ENCODE peak calls at places on chromosomes 5 and 9, in four cellular contexts. One of them, this sample, is unnamed.

GRCh38 chr9:133237271-133237731 is 28.3 kb upstream of the OBP2B start:
- DNase-seq in astrocyte: no peak
- DNase-seq in breast epithelium: no peak
- DNase-seq in endothelial cell of umbilical vein: peak
- DNase-seq in this sample: no peak

GRCh38 chr5:16467363-16468219 is 2.0 kb upstream of the ZNF622 start:
- DNase-seq in astrocyte: peak
- DNase-seq in breast epithelium: no peak
- DNase-seq in endothelial cell of umbilical vein: peak
- DNase-seq in this sample: no peak

GRCh38 chr5:101679816-101680215 is 616.3 kb downstream of the SLCO4C1 start:
- DNase-seq in astrocyte: peak
- DNase-seq in breast epithelium: no peak
- DNase-seq in endothelial cell of umbilical vein: no peak
- DNase-seq in this sample: no peak

GRCh38 chr9:120402741-120403542 is 177.0 kb downstream of the CDK5RAP2 start:
- DNase-seq in astrocyte: peak
- DNase-seq in breast epithelium: no peak
- DNase-seq in endothelial cell of umbilical vein: no peak
- DNase-seq in this sample: no peak

GRCh38 chr5:169650701-169651331 is 13.7 kb downstream of the DOCK2 start:
- DNase-seq in astrocyte: peak
- DNase-seq in breast epithelium: no peak
- DNase-seq in endothelial cell of umbilical vein: peak
- DNase-seq in this sample: no peak

GRCh38 chr5:120604898-120605297 is 140.8 kb downstream of the PRR16 start:
- DNase-seq in astrocyte: peak
- DNase-seq in breast epithelium: no peak
- DNase-seq in endothelial cell of umbilical vein: no peak
- DNase-seq in this sample: no peak

GRCh38 chr5:59180515-59180914 is 597.6 kb downstream of the RAB3C start:
- DNase-seq in astrocyte: no peak
- DNase-seq in breast epithelium: no peak
- DNase-seq in endothelial cell of umbilical vein: no peak
- DNase-seq in this sample: no peak

GRCh38 chr5:155189981-155190380 is 176.4 kb downstream of the KIF4B start:
- DNase-seq in astrocyte: no peak
- DNase-seq in breast epithelium: peak
- DNase-seq in endothelial cell of umbilical vein: no peak
- DNase-seq in this sample: no peak

GRCh38 chr5:163293836-163294235 is 143.6 kb upstream of the CCNG1 start:
- DNase-seq in astrocyte: no peak
- DNase-seq in breast epithelium: no peak
- DNase-seq in endothelial cell of umbilical vein: no peak
- DNase-seq in this sample: no peak

GRCh38 chr5:154190652-154191304 is at the start of gene GALNT10:
- DNase-seq in astrocyte: no peak
- DNase-seq in breast epithelium: no peak
- DNase-seq in endothelial cell of umbilical vein: peak
- DNase-seq in this sample: no peak

GRCh38 chr9:95070549-95071021 is 246.9 kb downstream of the FANCC start:
- DNase-seq in astrocyte: no peak
- DNase-seq in breast epithelium: no peak
- DNase-seq in endothelial cell of umbilical vein: no peak
- DNase-seq in this sample: no peak

GRCh38 chr9:110750272-110750671 is 81.7 kb downstream of the MUSK start:
- DNase-seq in astrocyte: no peak
- DNase-seq in breast epithelium: no peak
- DNase-seq in endothelial cell of umbilical vein: no peak
- DNase-seq in this sample: no peak

GRCh38 chr9:94899464-94900221 is 173.1 kb downstream of the AOPEP start:
- DNase-seq in astrocyte: no peak
- DNase-seq in breast epithelium: no peak
- DNase-seq in endothelial cell of umbilical vein: no peak
- DNase-seq in this sample: no peak

GRCh38 chr5:2015116-2015848 is 132.6 kb upstream of the IRX4 start:
- DNase-seq in astrocyte: no peak
- DNase-seq in breast epithelium: no peak
- DNase-seq in endothelial cell of umbilical vein: no peak
- DNase-seq in this sample: no peak

GRCh38 chr5:541888-542692 is 17.8 kb upstream of the SLC9A3 start:
- DNase-seq in astrocyte: no peak
- DNase-seq in breast epithelium: no peak
- DNase-seq in endothelial cell of umbilical vein: no peak
- DNase-seq in this sample: no peak

GRCh38 chr9:13845460-13845859 is 468.5 kb downstream of the NFIB start:
- DNase-seq in astrocyte: peak
- DNase-seq in breast epithelium: no peak
- DNase-seq in endothelial cell of umbilical vein: peak
- DNase-seq in this sample: no peak

GRCh38 chr9:133850937-133851336 is 112.8 kb upstream of the SARDH start:
- DNase-seq in astrocyte: no peak
- DNase-seq in breast epithelium: no peak
- DNase-seq in endothelial cell of umbilical vein: no peak
- DNase-seq in this sample: no peak

GRCh38 chr9:25814023-25814422 is 135.8 kb upstream of the TUSC1 start:
- DNase-seq in astrocyte: no peak
- DNase-seq in breast epithelium: no peak
- DNase-seq in endothelial cell of umbilical vein: no peak
- DNase-seq in this sample: no peak

GRCh38 chr5:173727839-173728778 is 111.7 kb upstream of the BOD1 start:
- DNase-seq in astrocyte: no peak
- DNase-seq in breast epithelium: no peak
- DNase-seq in endothelial cell of umbilical vein: no peak
- DNase-seq in this sample: no peak

GRCh38 chr5:58294598-58295298 is 165.1 kb downstream of the PLK2 start:
- DNase-seq in astrocyte: peak
- DNase-seq in breast epithelium: no peak
- DNase-seq in endothelial cell of umbilical vein: peak
- DNase-seq in this sample: no peak

GRCh38 chr5:137888875-137889759 is at the start of gene PKD2L2:
- DNase-seq in astrocyte: peak
- DNase-seq in breast epithelium: peak
- DNase-seq in endothelial cell of umbilical vein: peak
- DNase-seq in this sample: peak

GRCh38 chr5:95870105-95870672 is 47.7 kb upstream of the GLRX start:
- DNase-seq in astrocyte: peak
- DNase-seq in breast epithelium: no peak
- DNase-seq in endothelial cell of umbilical vein: peak
- DNase-seq in this sample: no peak

GRCh38 chr9:90890146-90890545 is 88.5 kb downstream of the SYK start:
- DNase-seq in astrocyte: no peak
- DNase-seq in breast epithelium: no peak
- DNase-seq in endothelial cell of umbilical vein: no peak
- DNase-seq in this sample: no peak

GRCh38 chr5:142697356-142697807 is 11.5 kb upstream of the FGF1 start:
- DNase-seq in astrocyte: peak
- DNase-seq in breast epithelium: peak
- DNase-seq in endothelial cell of umbilical vein: no peak
- DNase-seq in this sample: no peak

GRCh38 chr5:33487256-33487655 is 46.5 kb downstream of the TARS1 start:
- DNase-seq in astrocyte: no peak
- DNase-seq in breast epithelium: no peak
- DNase-seq in endothelial cell of umbilical vein: no peak
- DNase-seq in this sample: no peak

GRCh38 chr5:80796861-80797260 is 142.1 kb upstream of the DHFR start:
- DNase-seq in astrocyte: no peak
- DNase-seq in breast epithelium: no peak
- DNase-seq in endothelial cell of umbilical vein: no peak
- DNase-seq in this sample: no peak

GRCh38 chr9:98154678-98155077 is 35.7 kb upstream of the TRIM14 start:
- DNase-seq in astrocyte: no peak
- DNase-seq in breast epithelium: no peak
- DNase-seq in endothelial cell of umbilical vein: no peak
- DNase-seq in this sample: no peak

GRCh38 chr5:91065541-91065940 is 317.6 kb downstream of the ARRDC3 start:
- DNase-seq in astrocyte: no peak
- DNase-seq in breast epithelium: no peak
- DNase-seq in endothelial cell of umbilical vein: no peak
- DNase-seq in this sample: no peak

GRCh38 chr5:132840896-132841818 is 10.7 kb upstream of the SHROOM1 start:
- DNase-seq in astrocyte: no peak
- DNase-seq in breast epithelium: no peak
- DNase-seq in endothelial cell of umbilical vein: no peak
- DNase-seq in this sample: no peak

GRCh38 chr5:132263548-132264261 is 6.2 kb downstream of the PDLIM4 start:
- DNase-seq in astrocyte: peak
- DNase-seq in breast epithelium: peak
- DNase-seq in endothelial cell of umbilical vein: peak
- DNase-seq in this sample: peak

GRCh38 chr5:75412111-75412990 is 75.3 kb downstream of the HMGCR start:
- DNase-seq in astrocyte: no peak
- DNase-seq in breast epithelium: no peak
- DNase-seq in endothelial cell of umbilical vein: peak
- DNase-seq in this sample: no peak
- TF ChIP-seq CTCF in astrocyte: no peak
- TF ChIP-seq CTCF in breast epithelium: no peak
- TF ChIP-seq CTCF in endothelial cell of umbilical vein: no peak
- TF ChIP-seq CTCF in this sample: no peak

GRCh38 chr5:160187091-160187490 is 42.2 kb upstream of the FABP6 start:
- DNase-seq in astrocyte: no peak
- DNase-seq in breast epithelium: no peak
- DNase-seq in endothelial cell of umbilical vein: no peak
- DNase-seq in this sample: no peak

GRCh38 chr5:160185954-160186353 is 43.4 kb upstream of the FABP6 start:
- DNase-seq in astrocyte: no peak
- DNase-seq in breast epithelium: no peak
- DNase-seq in endothelial cell of umbilical vein: no peak
- DNase-seq in this sample: no peak

GRCh38 chr5:160186480-160186879 is 42.8 kb upstream of the FABP6 start:
- DNase-seq in astrocyte: no peak
- DNase-seq in breast epithelium: no peak
- DNase-seq in endothelial cell of umbilical vein: no peak
- DNase-seq in this sample: no peak

GRCh38 chr5:160188968-160189319 is 40.4 kb upstream of the FABP6 start:
- DNase-seq in astrocyte: no peak
- DNase-seq in breast epithelium: no peak
- DNase-seq in endothelial cell of umbilical vein: no peak
- DNase-seq in this sample: no peak

DNA sequence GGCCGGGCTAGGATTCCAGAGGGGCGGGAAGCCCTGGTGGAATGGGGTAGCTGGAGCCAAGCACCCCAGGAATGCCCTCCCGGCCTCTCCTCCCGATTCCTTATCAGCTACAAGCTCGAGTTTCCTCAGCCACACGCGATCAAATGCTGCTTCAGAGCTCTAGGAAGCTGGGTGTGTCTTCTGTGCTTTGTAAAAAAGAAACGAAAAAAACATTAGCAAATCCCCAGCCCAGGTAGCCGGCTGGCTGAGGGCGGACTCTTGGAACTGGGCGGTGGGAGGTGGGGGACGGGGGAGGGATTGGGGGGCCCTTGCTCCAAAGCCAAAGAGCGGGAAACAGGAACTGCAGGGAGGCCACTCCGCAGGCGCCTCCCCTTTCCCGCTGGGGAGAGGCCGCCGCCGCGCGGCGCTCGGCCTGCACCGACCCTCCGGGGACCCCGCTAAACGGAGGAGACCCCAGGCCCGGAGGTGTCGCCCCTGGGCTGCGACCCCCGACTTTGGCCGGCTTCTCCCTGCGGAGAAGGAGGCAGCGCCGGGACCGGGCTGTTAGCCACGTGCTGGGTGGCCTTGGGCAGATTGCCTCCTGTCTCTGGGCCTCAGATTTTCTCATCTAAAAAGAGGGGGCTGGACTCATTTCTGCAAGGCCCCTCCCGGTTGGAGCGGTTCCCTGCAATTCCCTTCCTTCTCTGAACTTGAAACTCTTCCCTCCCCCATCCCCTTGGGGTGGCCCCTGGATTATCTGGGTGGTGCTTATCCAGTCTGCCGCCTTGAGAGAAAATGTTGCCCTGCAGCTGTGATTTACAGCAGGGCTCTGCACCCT is 40.9 kb upstream of the FABP6 start:
- DNase-seq in astrocyte: peak
- DNase-seq in breast epithelium: no peak
- DNase-seq in endothelial cell of umbilical vein: peak
- DNase-seq in this sample: no peak
- TF ChIP-seq CTCF in astrocyte: no peak
- TF ChIP-seq CTCF in breast epithelium: no peak
- TF ChIP-seq CTCF in endothelial cell of umbilical vein: no peak
- TF ChIP-seq CTCF in this sample: no peak

GRCh38 chr9:137642892-137643291 is 24.1 kb downstream of the EHMT1 start:
- DNase-seq in astrocyte: no peak
- DNase-seq in breast epithelium: no peak
- DNase-seq in endothelial cell of umbilical vein: no peak
- DNase-seq in this sample: no peak

GRCh38 chr9:137640862-137641261 is 22.1 kb downstream of the EHMT1 start:
- DNase-seq in astrocyte: no peak
- DNase-seq in breast epithelium: no peak
- DNase-seq in endothelial cell of umbilical vein: no peak
- DNase-seq in this sample: no peak

GRCh38 chr9:137638680-137639079 is 19.9 kb downstream of the EHMT1 start:
- DNase-seq in astrocyte: no peak
- DNase-seq in breast epithelium: no peak
- DNase-seq in endothelial cell of umbilical vein: no peak
- DNase-seq in this sample: no peak

GRCh38 chr9:137642118-137642601 is 23.4 kb downstream of the EHMT1 start:
- DNase-seq in astrocyte: no peak
- DNase-seq in breast epithelium: no peak
- DNase-seq in endothelial cell of umbilical vein: no peak
- DNase-seq in this sample: no peak

DNA sequence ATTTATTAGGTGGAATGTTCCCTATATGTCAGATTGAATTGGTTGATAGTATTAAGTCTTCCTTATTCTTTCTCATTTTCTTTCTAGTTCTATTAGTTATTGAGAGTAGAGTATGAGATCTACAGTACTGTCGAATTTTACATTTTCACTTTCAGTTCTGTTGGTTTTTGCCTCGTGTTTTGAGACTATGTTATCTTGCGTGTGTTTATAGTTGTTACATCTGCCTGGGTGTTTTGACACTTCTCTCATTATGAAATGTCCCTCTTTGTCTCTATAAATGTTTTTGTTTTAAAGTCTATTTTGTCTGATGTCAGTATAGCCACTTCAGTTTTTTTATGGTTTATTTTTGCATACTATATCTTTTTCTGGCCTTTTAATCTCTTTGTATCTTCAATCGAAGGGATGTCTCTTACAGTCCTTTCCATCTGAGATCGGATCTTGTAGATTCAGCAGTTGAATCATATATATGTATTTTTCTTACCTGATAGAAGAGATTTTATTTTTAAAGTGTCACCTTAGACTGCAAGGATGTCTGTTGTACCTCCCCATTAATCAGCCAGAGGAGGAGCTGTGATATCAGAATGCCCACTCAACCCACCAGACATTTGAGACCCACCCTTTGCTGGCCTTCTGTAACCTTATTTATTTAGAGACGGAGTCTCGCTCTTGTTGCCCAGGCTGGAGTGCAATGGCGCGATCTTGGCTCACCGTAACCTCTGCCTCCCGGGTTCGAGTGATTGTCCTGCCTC is 20.7 kb downstream of the EHMT1 start:
- DNase-seq in astrocyte: no peak
- DNase-seq in breast epithelium: no peak
- DNase-seq in endothelial cell of umbilical vein: no peak
- DNase-seq in this sample: no peak
- TF ChIP-seq CTCF in astrocyte: no peak
- TF ChIP-seq CTCF in breast epithelium: no peak
- TF ChIP-seq CTCF in endothelial cell of umbilical vein: no peak
- TF ChIP-seq CTCF in this sample: no peak

GRCh38 chr9:75027187-75028107 is 646 bp downstream of the CARNMT1 start:
- DNase-seq in astrocyte: peak
- DNase-seq in breast epithelium: peak
- DNase-seq in endothelial cell of umbilical vein: peak
- DNase-seq in this sample: no peak
- TF ChIP-seq CTCF in astrocyte: no peak
- TF ChIP-seq CTCF in breast epithelium: no peak
- TF ChIP-seq CTCF in endothelial cell of umbilical vein: no peak
- TF ChIP-seq CTCF in this sample: no peak